ENCODE peak calls at places on chromosomes 12 and 14, in eight cellular contexts. X is tibial artery, A is Panc1, L is stomach, G is heart right ventricle, R is H1, T is WERI-Rb-1, H is testis. Y is an unnamed sample.

GRCh38 chr14:35384386-35385041 is 20.0 kb downstream of the NFKBIA start:
- DNase-seq in X (peak; percentile 69), A (no peak), L (no peak), G (peak; percentile 62), R (no peak), T (no peak), H (peak; percentile 69), Y (no peak)

GRCh38 chr12:82608706-82609105 is 78.0 kb upstream of the TMTC2 start:
- DNase-seq in X (no peak), A (no peak), L (no peak), G (no peak), R (no peak), T (no peak), H (no peak), Y (no peak)

GRCh38 chr12:575948-576612 is 87.2 kb downstream of the NINJ2 start:
- DNase-seq in X (peak; percentile 83), A (peak; percentile 24), L (peak; percentile 82), G (peak; percentile 87), R (no peak), T (peak; percentile 79), H (peak; percentile 83), Y (peak; percentile 89)

GRCh38 chr14:54857830-54858269 is 44.8 kb downstream of the GCH1 start:
- DNase-seq in X (no peak), A (no peak), L (no peak), G (no peak), R (no peak), T (no peak), H (no peak), Y (no peak)

GRCh38 chr12:7645395-7646177 is 20.1 kb downstream of the APOBEC1 start:
- DNase-seq in X (peak; percentile 39), A (no peak), L (no peak), G (no peak), R (no peak), T (peak; percentile 27), H (peak; percentile 67), Y (no peak)

GRCh38 chr12:116247377-116247776 is 30.1 kb downstream of the MED13L start:
- DNase-seq in X (no peak), A (no peak), L (no peak), G (no peak), R (no peak), T (no peak), H (no peak), Y (no peak)

GRCh38 chr12:75862692-75863471 is 168.7 kb downstream of the PHLDA1 start:
- DNase-seq in X (no peak), A (peak; percentile 91), L (no peak), G (no peak), R (no peak), T (no peak), H (no peak), Y (no peak)

GRCh38 chr12:113740699-113741098 is 225.4 kb downstream of the RBM19 start:
- DNase-seq in X (no peak), A (no peak), L (no peak), G (no peak), R (no peak), T (no peak), H (no peak), Y (no peak)

GRCh38 chr12:19382111-19382526 is 57.2 kb upstream of the AEBP2 start:
- DNase-seq in X (no peak), A (no peak), L (peak; percentile 3), G (no peak), R (peak; percentile 13), T (no peak), H (no peak), Y (no peak)

GRCh38 chr12:123540899-123541662 is 7.6 kb upstream of the RILPL1 start:
- DNase-seq in X (no peak), A (no peak), L (no peak), G (no peak), R (no peak), T (no peak), H (no peak), Y (no peak)

GRCh38 chr12:18643673-18644072 is 94.1 kb downstream of the PLCZ1 start:
- DNase-seq in X (no peak), A (no peak), L (no peak), G (no peak), R (no peak), T (no peak), H (no peak), Y (no peak)

GRCh38 chr14:65226824-65227604 is 124.7 kb upstream of the MAX start:
- DNase-seq in X (no peak), A (no peak), L (peak; percentile 79), G (no peak), R (no peak), T (no peak), H (no peak), Y (no peak)

GRCh38 chr14:98136019-98136418 is 1136.0 kb downstream of the BCL11B start:
- DNase-seq in X (no peak), A (no peak), L (no peak), G (no peak), R (no peak), T (no peak), H (no peak), Y (no peak)

GRCh38 chr14:98130691-98131090 is 1141.3 kb downstream of the BCL11B start:
- DNase-seq in X (no peak), A (no peak), L (no peak), G (no peak), R (no peak), T (no peak), H (no peak), Y (no peak)

GRCh38 chr14:98136420-98136819 is 1135.6 kb downstream of the BCL11B start:
- DNase-seq in X (no peak), A (no peak), L (no peak), G (no peak), R (no peak), T (no peak), H (no peak), Y (no peak)

GRCh38 chr14:98133806-98134205 is 1138.2 kb downstream of the BCL11B start:
- DNase-seq in X (no peak), A (no peak), L (no peak), G (no peak), R (no peak), T (no peak), H (no peak), Y (no peak)

DNA sequence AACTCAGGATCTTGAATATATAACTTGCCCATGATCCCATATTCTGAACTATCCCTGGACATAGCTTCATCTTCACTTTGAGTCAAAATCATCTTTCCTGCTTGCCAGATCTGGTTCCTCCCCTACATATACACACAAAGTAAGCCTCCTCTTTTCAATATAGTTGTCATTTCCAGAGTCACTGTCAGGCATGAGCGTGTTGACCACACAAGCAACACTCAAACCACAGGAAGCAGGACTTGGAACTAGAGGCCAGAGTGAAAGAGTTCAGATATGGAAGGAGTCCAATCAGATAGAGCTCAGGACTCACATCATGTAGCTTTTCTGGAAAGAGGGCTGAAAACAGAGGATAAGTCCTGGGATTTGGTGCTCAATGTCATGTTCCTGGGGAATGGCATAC is 1140.6 kb downstream of the BCL11B start:
- DNase-seq in X (no peak), A (no peak), L (no peak), G (no peak), R (no peak), T (no peak), H (no peak), Y (no peak)
- H3K9me3 ChIP-seq in X (no peaks in the 10 kb centered on the region), A (no peaks in the 10 kb centered on the region), L (no peaks in the 10 kb centered on the region), G (peaks cover 3% of the 10 kb centered on the region), R (no peaks in the 10 kb centered on the region), T (no peaks in the 10 kb centered on the region), H (no peaks in the 10 kb centered on the region), Y (no peaks in the 10 kb centered on the region)

DNA sequence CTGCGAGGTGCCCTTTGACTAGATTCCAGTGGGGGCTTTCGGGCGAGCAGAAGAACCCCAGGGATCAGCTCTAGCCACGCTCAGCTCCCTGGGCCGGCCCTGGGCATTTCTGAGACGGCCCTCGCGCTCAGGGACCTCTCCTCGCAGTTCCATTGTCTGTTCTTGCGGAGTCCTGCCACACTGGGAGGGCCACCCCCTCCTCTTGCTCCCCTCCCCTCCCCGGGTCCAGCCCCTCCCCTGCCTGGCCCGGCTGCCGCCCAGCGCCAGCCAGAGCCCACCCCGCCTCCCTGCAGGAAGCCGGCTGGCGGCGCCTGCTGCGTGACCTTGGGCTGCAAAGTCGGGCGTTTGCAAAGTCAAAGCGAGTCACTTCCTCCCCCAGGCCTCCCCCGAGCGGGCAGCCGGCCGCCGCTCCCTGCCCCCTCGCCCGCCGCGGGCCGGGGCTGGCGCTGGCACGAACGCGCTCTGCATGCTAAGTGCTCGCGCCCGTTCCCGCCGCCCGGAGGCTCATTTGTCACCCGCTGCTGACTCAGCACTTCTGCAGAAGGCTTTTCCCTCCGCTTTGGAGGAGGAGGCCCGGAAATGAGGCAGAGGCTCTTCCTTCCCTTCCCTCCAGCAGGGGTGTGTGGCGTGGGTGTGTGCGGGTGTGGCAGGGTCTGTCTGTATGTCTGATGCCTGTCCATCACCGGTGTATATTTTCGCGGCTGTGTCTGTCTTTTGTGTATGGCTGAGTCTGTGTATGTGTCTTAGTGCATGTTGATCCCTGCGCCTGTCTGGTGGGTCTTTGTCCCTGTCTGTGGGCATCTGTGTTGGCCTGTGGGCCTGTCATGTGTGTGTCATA is 72.0 kb downstream of the IRF2BPL start:
- DNase-seq in X (peak; percentile 91), A (no peak), L (peak; percentile 93), G (peak; percentile 90), R (peak; percentile 94), T (peak; percentile 94), H (peak; percentile 92), Y (peak; percentile 93)
- TF ChIP-seq CTCF in X (peak; percentile 38), A (no peak), L (no peak), G (peak; percentile 29), R (no peak), T (no peak), H (no peak), Y (peak; percentile 19)

DNA sequence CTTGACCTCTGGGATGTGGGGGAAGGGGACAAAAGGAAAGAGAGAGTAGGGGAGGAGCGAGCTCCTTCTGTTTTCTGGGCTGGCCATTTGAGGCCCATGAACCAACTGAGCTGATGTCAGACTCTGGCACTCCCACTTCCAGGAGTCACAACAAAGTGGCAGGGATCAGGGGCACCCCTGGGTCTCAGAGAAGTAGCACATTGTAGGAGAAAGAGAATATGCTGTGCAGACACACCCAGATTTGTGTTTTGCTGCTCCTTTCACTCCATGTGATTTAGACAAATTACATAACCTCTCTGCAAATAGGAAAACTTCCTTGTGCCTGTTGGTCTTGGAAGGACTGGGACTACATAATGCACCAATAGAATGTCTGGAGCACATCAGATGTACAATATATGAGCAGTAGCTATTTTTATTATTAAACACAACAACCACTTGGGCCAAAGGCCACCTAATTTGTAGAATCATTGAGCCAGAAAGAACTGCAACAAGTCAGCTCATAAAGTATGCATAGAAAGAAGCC is 265.5 kb downstream of the ZFP36L1 start:
- DNase-seq in X (peak; percentile 51), A (no peak), L (peak; percentile 50), G (no peak), R (no peak), T (no peak), H (no peak), Y (no peak)
- H3K9me3 ChIP-seq in X (no peaks in the 10 kb centered on the region), A (peaks cover 4% of the 10 kb centered on the region), L (no peaks in the 10 kb centered on the region), G (peaks cover 34% of the 10 kb centered on the region), R (peaks cover 13% of the 10 kb centered on the region), T (peaks cover 5% of the 10 kb centered on the region), H (no peaks in the 10 kb centered on the region), Y (peaks cover 21% of the 10 kb centered on the region)

DNA sequence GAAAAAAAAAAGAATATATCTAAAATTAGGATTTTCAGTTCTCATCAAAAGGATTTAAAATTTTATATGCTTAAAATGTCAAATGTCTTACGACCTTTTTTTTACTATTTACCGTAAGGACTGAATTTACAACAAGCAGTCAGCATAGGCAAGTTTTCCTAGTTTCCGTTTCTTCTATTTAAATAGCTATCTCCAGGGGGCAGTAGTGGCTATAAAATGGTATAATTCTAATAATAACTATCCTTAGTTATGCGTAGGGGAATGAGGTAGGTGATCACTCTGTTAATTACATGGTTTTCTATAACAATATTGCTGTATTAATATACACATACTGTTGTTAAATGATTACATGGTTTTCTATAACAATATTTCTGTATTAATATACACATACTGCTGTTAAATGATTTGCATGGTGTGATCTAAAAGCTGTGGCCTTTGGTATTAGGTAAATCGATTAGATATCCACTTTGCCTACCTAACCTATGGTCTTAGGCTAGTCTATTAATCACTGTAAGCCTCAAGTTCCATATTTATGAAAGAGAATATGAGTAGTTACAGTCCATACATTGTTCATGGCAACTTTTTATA is 217.7 kb upstream of the PDZRN4 start:
- DNase-seq in X (no peak), A (no peak), L (no peak), G (no peak), R (no peak), T (no peak), H (no peak), Y (no peak)
- TF ChIP-seq CTCF in X (no peak), A (no peak), L (no peak), G (peak; percentile 10), R (peak; percentile 18), T (no peak), H (no peak), Y (no peak)